ENCODE peak calls at places on chromosomes 12 and 14, in five cellular contexts. R, W, N, G and D are unnamed samples. For H3K4me1, the result is how much of the 10 kb centered on the place peaks cover.

GRCh38 chr12:49288412-49288853 is 6.5 kb upstream of the PRPH start:
- DNase-seq in R (peak), W (peak), N (peak), G (peak), D (no peak)

GRCh38 chr12:53023-53734 is 13.4 kb upstream of the IQSEC3 start:
- DNase-seq in R (no peak), W (no peak), N (no peak), G (no peak), D (no peak)

GRCh38 chr14:85010186-85010585 is 519.8 kb upstream of the FLRT2 start:
- DNase-seq in R (no peak), W (no peak), N (no peak), G (no peak), D (no peak)

GRCh38 chr14:53613404-53614253 is 343.0 kb downstream of the BMP4 start:
- DNase-seq in R (peak), W (no peak), N (peak), G (no peak), D (no peak)

GRCh38 chr12:58433969-58434368 is 486.3 kb downstream of the LRIG3 start:
- DNase-seq in R (no peak), W (no peak), N (peak), G (no peak), D (no peak)

GRCh38 chr12:8452976-8453616 is 2.7 kb upstream of the CLEC6A start:
- DNase-seq in R (no peak), W (no peak), N (no peak), G (peak), D (no peak)

GRCh38 chr14:95863295-95863694 is 13.3 kb upstream of the TUNAR start:
- DNase-seq in R (no peak), W (no peak), N (no peak), G (no peak), D (no peak)

GRCh38 chr14:79415726-79416125 is 795.6 kb downstream of the DIO2 start:
- DNase-seq in R (no peak), W (no peak), N (peak), G (no peak), D (no peak)

GRCh38 chr14:93986972-93987371 is 10.1 kb upstream of the CCDC197 start:
- DNase-seq in R (no peak), W (no peak), N (no peak), G (no peak), D (no peak)

GRCh38 chr12:92440072-92440471 is 262.7 kb upstream of the PLEKHG7 start:
- DNase-seq in R (no peak), W (no peak), N (no peak), G (no peak), D (no peak)

GRCh38 chr14:70692210-70692609 is 50.5 kb downstream of the TTC9 start:
- DNase-seq in R (no peak), W (no peak), N (no peak), G (peak), D (no peak)

GRCh38 chr12:7303230-7303629 is 642 bp upstream of the ACSM4 start:
- DNase-seq in R (no peak), W (no peak), N (no peak), G (no peak), D (no peak)

GRCh38 chr12:47222960-47223847 is 143.4 kb upstream of the AMIGO2 start:
- DNase-seq in R (no peak), W (no peak), N (no peak), G (peak), D (no peak)

GRCh38 chr14:68627050-68627867 is 165.6 kb downstream of the ZFP36L1 start:
- DNase-seq in R (no peak), W (no peak), N (no peak), G (peak), D (peak)

GRCh38 chr12:57552692-57553321 is 3.0 kb downstream of the KIF5A start:
- DNase-seq in R (no peak), W (no peak), N (peak), G (no peak), D (no peak)

GRCh38 chr14:99755629-99756603 is 37.3 kb upstream of the EML1 start:
- DNase-seq in R (peak), W (no peak), N (peak), G (peak), D (peak)

GRCh38 chr12:91003737-91004136 is 1.0 kb downstream of the EPYC start:
- DNase-seq in R (no peak), W (no peak), N (no peak), G (no peak), D (no peak)

GRCh38 chr14:100487304-100487703 is 99.9 kb downstream of the BEGAIN start:
- DNase-seq in R (no peak), W (no peak), N (no peak), G (no peak), D (no peak)

GRCh38 chr12:49705479-49706267 is 1.5 kb downstream of the FMNL3 start:
- DNase-seq in R (peak), W (peak), N (peak), G (peak), D (peak)

GRCh38 chr12:110743571-110744093 is 941 bp upstream of the PPP1CC start:
- DNase-seq in R (peak), W (no peak), N (no peak), G (peak), D (peak)

GRCh38 chr14:94424371-94424770 is 28.2 kb downstream of the SERPINA11 start:
- DNase-seq in R (no peak), W (no peak), N (no peak), G (no peak), D (no peak)

GRCh38 chr12:89101440-89101839 is 250.9 kb downstream of the DUSP6 start:
- DNase-seq in R (no peak), W (no peak), N (no peak), G (no peak), D (no peak)

GRCh38 chr12:109927622-109928021 is 27.5 kb downstream of the TCHP start:
- DNase-seq in R (no peak), W (peak), N (peak), G (peak), D (peak)

GRCh38 chr14:58882577-58883018 is 244.8 kb downstream of the DACT1 start:
- DNase-seq in R (no peak), W (no peak), N (peak), G (no peak), D (no peak)

GRCh38 chr14:98169170-98169587 is 1102.8 kb downstream of the BCL11B start:
- DNase-seq in R (no peak), W (no peak), N (no peak), G (no peak), D (no peak)

GRCh38 chr12:107337354-107338095 is 244.2 kb upstream of the CRY1 start:
- DNase-seq in R (no peak), W (no peak), N (peak), G (no peak), D (no peak)

GRCh38 chr12:1201886-1202285 is 210.9 kb downstream of the ERC1 start:
- DNase-seq in R (no peak), W (no peak), N (no peak), G (no peak), D (no peak)
- H3K4me1 ChIP-seq in R (under half), W (under half), N (under half), G (under half), D (under half)

GRCh38 chr14:104697892-104698583 is 8.6 kb downstream of the INF2 start:
- DNase-seq in R (no peak), W (no peak), N (no peak), G (no peak), D (no peak)
- H3K4me1 ChIP-seq in R (under half), W (under half), N (under half), G (under half), D (under half)

DNA sequence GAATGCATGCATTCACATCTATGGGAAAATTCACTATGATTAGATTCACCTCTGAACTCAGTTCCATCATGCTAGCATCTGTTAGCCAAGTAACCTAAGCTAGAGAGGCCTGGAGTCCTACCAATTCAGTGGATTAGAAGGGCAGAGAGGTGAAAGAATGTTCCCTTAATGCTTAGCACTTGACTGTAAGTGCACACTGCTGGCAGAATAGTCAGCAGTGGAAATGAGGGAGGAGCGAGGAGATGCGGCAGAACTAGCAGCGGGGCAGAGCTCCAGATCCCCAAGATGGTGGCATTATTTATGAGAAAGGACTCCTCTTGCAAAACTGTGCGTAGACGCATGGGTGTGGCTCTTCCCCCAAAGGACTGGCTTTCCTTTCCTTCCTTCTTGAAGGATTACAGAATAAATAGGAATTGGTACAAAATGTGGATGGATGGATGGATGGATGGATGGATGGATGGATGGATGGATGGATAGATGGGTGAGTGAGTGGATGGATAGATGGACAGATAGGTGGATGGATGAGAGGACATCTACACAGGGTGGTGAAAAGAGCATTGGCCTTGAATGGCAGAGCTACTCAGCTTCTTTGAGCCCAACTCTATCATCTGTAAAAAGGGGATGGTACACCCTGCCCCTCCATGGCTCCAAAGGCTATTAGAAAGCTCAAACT is 227.2 kb downstream of the CHST11 start:
- DNase-seq in R (no peak), W (no peak), N (no peak), G (no peak), D (no peak)
- H3K4me1 ChIP-seq in R (under half), W (half or more), N (under half), G (under half), D (under half)

DNA sequence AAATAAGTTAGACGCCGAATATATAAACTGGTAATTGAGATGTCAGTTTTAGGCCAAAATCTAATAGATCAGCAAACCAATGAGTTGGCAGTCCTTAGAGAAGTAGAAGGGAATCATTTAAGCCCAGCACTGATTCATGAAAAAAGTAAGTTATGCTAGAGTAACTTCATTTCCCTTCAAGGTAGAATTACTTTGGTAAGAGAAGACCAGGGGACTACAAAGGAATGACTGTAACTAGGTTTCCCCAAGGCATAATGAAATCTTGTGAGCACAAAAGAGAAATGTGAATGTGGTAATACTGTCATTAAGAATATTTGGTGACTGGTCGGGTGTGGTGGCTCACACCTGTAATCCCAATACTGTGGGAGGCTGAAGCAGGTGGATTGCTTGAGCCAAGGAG is 132.3 kb downstream of the TGFB3 start:
- DNase-seq in R (no peak), W (no peak), N (no peak), G (no peak), D (no peak)
- H3K4me1 ChIP-seq in R (under half), W (under half), N (under half), G (under half), D (under half)